ENCODE peak calls at places on chromosomes 4 and X, in eight cellular contexts. X is HepG2, N is A549, W is stomach, I is sigmoid colon, Z is upper lobe of left lung, D is H1, R is GM12878. S is an unnamed sample.

GRCh38 chr4:26083987-26084386 is 170.0 kb downstream of the SMIM20 start:
- DNase-seq in X (no peak), N (no peak), W (no peak), I (peak), Z (peak), D (no peak), R (peak), S (no peak)

GRCh38 chr4:165684177-165684870 is 188.7 kb upstream of the TLL1 start:
- DNase-seq in X (no peak), N (no peak), W (no peak), I (no peak), Z (no peak), D (no peak), R (no peak), S (no peak)

GRCh38 chrX:13770013-13770412 is 35.5 kb downstream of the OFD1 start:
- DNase-seq in X (no peak), N (no peak), W (no peak), I (no peak), Z (no peak), D (no peak), R (no peak), S (no peak)

GRCh38 chr4:140641105-140641555 is 72.4 kb upstream of the UCP1 start:
- DNase-seq in X (peak), N (no peak), W (no peak), I (no peak), Z (no peak), D (no peak), R (no peak), S (no peak)

GRCh38 chrX:154991476-154991875 is 31.0 kb downstream of the F8 start:
- DNase-seq in X (no peak), N (no peak), W (no peak), I (no peak), Z (no peak), D (no peak), R (no peak), S (no peak)

GRCh38 chr4:126209117-126209516 is 894.4 kb downstream of the FAT4 start:
- DNase-seq in X (no peak), N (no peak), W (no peak), I (no peak), Z (no peak), D (no peak), R (no peak), S (no peak)

GRCh38 chrX:54640721-54641120 is 110.7 kb downstream of the GNL3L start:
- DNase-seq in X (peak), N (no peak), W (no peak), I (no peak), Z (no peak), D (no peak), R (no peak), S (no peak)

GRCh38 chr4:113872426-113873260 is 106.8 kb downstream of the ARSJ start:
- DNase-seq in X (no peak), N (no peak), W (no peak), I (no peak), Z (no peak), D (no peak), R (no peak), S (no peak)

GRCh38 chrX:20285513-20285912 is 18.8 kb upstream of the RPS6KA3 start:
- DNase-seq in X (no peak), N (no peak), W (no peak), I (no peak), Z (no peak), D (no peak), R (no peak), S (no peak)

GRCh38 chr4:34148322-34148908 is 2095.9 kb downstream of the ARAP2 start:
- DNase-seq in X (no peak), N (peak), W (no peak), I (no peak), Z (no peak), D (no peak), R (no peak), S (no peak)

GRCh38 chr4:156949373-156949814 is 22.2 kb downstream of the PDGFC start:
- DNase-seq in X (peak), N (no peak), W (no peak), I (no peak), Z (no peak), D (no peak), R (no peak), S (no peak)

GRCh38 chr4:84336964-84337705 is 162.0 kb downstream of the NKX6-1 start:
- DNase-seq in X (no peak), N (no peak), W (no peak), I (no peak), Z (no peak), D (no peak), R (no peak), S (no peak)

GRCh38 chrX:97039363-97040029 is 155.8 kb downstream of the RPA4 start:
- DNase-seq in X (no peak), N (no peak), W (peak), I (peak), Z (peak), D (no peak), R (peak), S (no peak)

GRCh38 chr4:78032446-78032845 is 24.7 kb upstream of the FRAS1 start:
- DNase-seq in X (no peak), N (no peak), W (no peak), I (no peak), Z (no peak), D (no peak), R (no peak), S (no peak)

GRCh38 chrX:538311-538710 is 92.3 kb upstream of the SHOX start:
- DNase-seq in X (no peak), N (no peak), W (no peak), I (no peak), Z (no peak), D (no peak), R (no peak), S (no peak)

GRCh38 chr4:49032440-49033161 is 46.5 kb downstream of the CWH43 start:
- DNase-seq in X (peak), N (peak), W (no peak), I (no peak), Z (no peak), D (peak), R (no peak), S (no peak)

GRCh38 chr4:47155907-47156306 is 124.5 kb downstream of the GABRB1 start:
- DNase-seq in X (no peak), N (no peak), W (no peak), I (no peak), Z (no peak), D (no peak), R (no peak), S (no peak)

GRCh38 chrX:132505116-132505515 is 16.3 kb upstream of the MBNL3 start:
- DNase-seq in X (peak), N (no peak), W (no peak), I (no peak), Z (no peak), D (no peak), R (no peak), S (no peak)

GRCh38 chr4:154736774-154737173 is 7.0 kb upstream of the LRAT start:
- DNase-seq in X (no peak), N (no peak), W (no peak), I (no peak), Z (no peak), D (no peak), R (no peak), S (no peak)

GRCh38 chrX:70613295-70613694 is 168.7 kb downstream of the DLG3 start:
- DNase-seq in X (no peak), N (no peak), W (no peak), I (no peak), Z (no peak), D (no peak), R (no peak), S (no peak)

GRCh38 chrX:153922932-153923857 is 2.9 kb downstream of the ARHGAP4 start:
- DNase-seq in X (no peak), N (peak), W (peak), I (peak), Z (peak), D (no peak), R (no peak), S (peak)

GRCh38 chr4:36823199-36823967 is 421.2 kb upstream of the NWD2 start:
- DNase-seq in X (no peak), N (no peak), W (no peak), I (no peak), Z (no peak), D (no peak), R (peak), S (no peak)

GRCh38 chr4:17613761-17614415 is 553 bp upstream of the MED28 start:
- DNase-seq in X (peak), N (no peak), W (no peak), I (peak), Z (peak), D (peak), R (no peak), S (no peak)

GRCh38 chr4:138868562-138868961 is 147.0 kb upstream of the NOCT start:
- DNase-seq in X (no peak), N (no peak), W (no peak), I (no peak), Z (no peak), D (no peak), R (no peak), S (no peak)

GRCh38 chr4:138867404-138867803 is 148.2 kb upstream of the NOCT start:
- DNase-seq in X (no peak), N (no peak), W (no peak), I (no peak), Z (no peak), D (no peak), R (no peak), S (no peak)

GRCh38 chr4:138869165-138869564 is 146.4 kb upstream of the NOCT start:
- DNase-seq in X (no peak), N (no peak), W (no peak), I (no peak), Z (no peak), D (no peak), R (no peak), S (no peak)

GRCh38 chr4:138870739-138871633 is 144.6 kb upstream of the NOCT start:
- DNase-seq in X (peak), N (peak), W (peak), I (peak), Z (peak), D (peak), R (peak), S (peak)

GRCh38 chr4:138869631-138870030 is 145.9 kb upstream of the NOCT start:
- DNase-seq in X (no peak), N (no peak), W (no peak), I (no peak), Z (no peak), D (no peak), R (no peak), S (no peak)
- TF ChIP-seq POLR2A in X (no peak), N (no peak), W (no peak), I (no peak), Z (no peak), D (no peak), R (no peak), S (no peak)

GRCh38 chr4:53196872-53197759 is 168.7 kb downstream of the SCFD2 start:
- DNase-seq in X (peak), N (peak), W (no peak), I (no peak), Z (no peak), D (no peak), R (peak), S (no peak)
- TF ChIP-seq EP300 in X (no peak), N (no peak), W (no peak), I (no peak), Z (no peak), D (no peak), R (no peak), S (no peak)

GRCh38 chr4:133149364-133149695 is 236 bp downstream of the PCDH10 start:
- DNase-seq in X (no peak), N (no peak), W (no peak), I (no peak), Z (no peak), D (no peak), R (no peak), S (no peak)

GRCh38 chr4:133149932-133150642 is 993 bp downstream of the PCDH10 start:
- DNase-seq in X (no peak), N (no peak), W (no peak), I (peak), Z (no peak), D (no peak), R (no peak), S (no peak)

GRCh38 chr4:133147365-133147821 is 1.7 kb upstream of the PCDH10 start:
- DNase-seq in X (no peak), N (no peak), W (no peak), I (no peak), Z (no peak), D (peak), R (no peak), S (no peak)

GRCh38 chr4:133147922-133148689 is 988 bp upstream of the PCDH10 start:
- DNase-seq in X (no peak), N (no peak), W (no peak), I (peak), Z (no peak), D (peak), R (no peak), S (no peak)

GRCh38 chr4:133148690-133149363 is at the start of gene PCDH10:
- DNase-seq in X (peak), N (peak), W (peak), I (peak), Z (peak), D (peak), R (no peak), S (peak)
- TF ChIP-seq POLR2A in X (no peak), N (peak), W (no peak), I (no peak), Z (no peak), D (no peak), R (no peak), S (peak)

GRCh38 chr4:86450861-86451260 is 91.0 kb upstream of the MAPK10 start:
- DNase-seq in X (no peak), N (no peak), W (no peak), I (no peak), Z (no peak), D (no peak), R (no peak), S (no peak)
- TF ChIP-seq EP300 in X (no peak), N (no peak), W (no peak), I (no peak), Z (no peak), D (no peak), R (no peak), S (no peak)

DNA sequence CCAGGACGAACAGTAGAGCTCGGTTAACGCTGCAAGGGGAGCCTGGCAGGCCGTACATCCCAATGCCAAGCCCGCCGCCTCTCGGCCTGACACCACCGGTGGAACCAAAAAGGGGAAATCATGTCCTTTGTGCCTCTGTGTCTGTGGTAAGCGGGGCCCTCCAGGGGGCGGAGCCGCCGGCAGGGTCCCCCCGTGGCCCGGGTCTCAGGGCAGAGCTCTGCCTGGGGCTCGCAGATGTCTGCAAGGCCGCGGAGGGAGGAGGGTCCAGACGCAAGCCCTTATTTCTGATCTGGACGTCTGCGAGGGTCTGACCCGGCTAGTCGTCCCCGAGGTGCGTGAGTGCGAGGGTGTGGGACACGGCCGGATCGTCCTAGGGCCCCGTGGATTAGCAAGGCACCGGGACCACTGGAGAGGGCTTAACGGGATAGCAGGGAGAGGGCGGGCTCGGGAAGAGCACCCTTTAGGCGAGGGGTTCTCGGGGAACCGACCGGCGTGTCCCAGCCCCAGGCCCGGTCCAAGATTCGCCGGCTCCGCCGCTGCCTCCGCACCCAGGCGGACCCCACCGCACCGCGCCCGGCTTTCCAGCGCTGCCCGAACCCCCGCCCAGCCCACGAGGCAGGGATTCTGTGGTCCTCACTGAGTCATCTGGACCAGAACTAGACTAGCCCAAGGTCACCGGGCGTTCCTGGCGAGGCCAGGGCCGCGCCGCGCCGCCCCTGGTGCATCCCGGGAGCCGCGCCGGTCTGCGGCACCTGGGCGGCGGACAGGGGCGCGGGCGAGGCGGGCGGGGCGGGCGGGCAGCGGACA is 858 bp upstream of the FAM193A start:
- DNase-seq in X (peak), N (no peak), W (peak), I (peak), Z (peak), D (peak), R (no peak), S (peak)
- TF ChIP-seq POLR2A in X (peak), N (no peak), W (no peak), I (peak), Z (no peak), D (peak), R (peak), S (peak)